ENCODE peak calls at places on chromosomes 1 and 21, in nine cellular contexts. K is activated CD4-positive, alpha-beta T cell treated with anti-CD3 and anti-CD28 coated beads for 36 hours; G is GM23248; C is stimulated activated CD8-positive, alpha-beta memory T cell treated with anti-CD3 and anti-CD28 coated beads, Interleukin-2, amount 100 ng/mL, for 48 hours; Z is GM06990; A is body of pancreas; E is activated CD8-positive, alpha-beta memory T cell treated with anti-CD3 and anti-CD28 coated beads, Interleukin-2, amount 10 ng/mL, durations not matched to agents 7 days and 5 days; I is nucleus accumbens; B is iPS-NIHi11. P is an unnamed sample.

GRCh38 chr1:80989455-80989854 is 811.3 kb upstream of the ADGRL2 start:
- DNase-seq in G (no peak), A (no peak), I (no peak), K (no peak), E (no peak), C (no peak), Z (no peak), B (no peak), P (no peak)

GRCh38 chr1:68431076-68431475 is 18.7 kb downstream of the RPE65 start:
- DNase-seq in A (no peak), K (no peak), C (no peak), B (no peak), E (no peak), Z (no peak), G (no peak), I (no peak), P (no peak)

GRCh38 chr21:38853421-38853919 is 47.7 kb downstream of the ETS2 start:
- DNase-seq in Z (peak), K (no peak), I (no peak), G (peak), A (peak), B (peak), E (no peak), C (no peak), P (peak)

GRCh38 chr1:219324629-219325367 is 151.1 kb downstream of the LYPLAL1 start:
- DNase-seq in Z (peak), I (no peak), B (no peak), E (no peak), K (peak), C (no peak), A (no peak), G (peak), P (peak)

GRCh38 chr1:193658711-193659110 is 472.3 kb upstream of the B3GALT2 start:
- DNase-seq in B (no peak), Z (no peak), K (no peak), I (no peak), A (no peak), E (no peak), C (no peak), G (no peak), P (no peak)

GRCh38 chr1:35939484-35939883 is 8.6 kb downstream of the AGO3 start:
- DNase-seq in B (no peak), G (no peak), A (no peak), K (no peak), E (no peak), I (no peak), C (no peak), Z (no peak), P (no peak)

GRCh38 chr1:221878134-221878533 is 136.2 kb upstream of the DUSP10 start:
- DNase-seq in G (peak), K (no peak), I (no peak), B (no peak), A (no peak), Z (peak), C (no peak), E (no peak), P (peak)

GRCh38 chr1:58508629-58509028 is 37.9 kb downstream of the OMA1 start:
- DNase-seq in E (no peak), A (no peak), K (no peak), Z (no peak), B (no peak), G (no peak), I (no peak), C (no peak), P (no peak)

GRCh38 chr1:94792473-94792875 is 27.7 kb upstream of the SLC44A3 start:
- DNase-seq in C (no peak), Z (peak), B (no peak), K (no peak), I (no peak), G (peak), A (no peak), E (no peak), P (peak)

GRCh38 chr1:64133036-64133435 is 70.4 kb upstream of the UBE2U start:
- DNase-seq in B (no peak), C (no peak), I (no peak), G (peak), E (no peak), Z (no peak), A (no peak), K (no peak), P (peak)

GRCh38 chr1:2050793-2051682 is 827 bp downstream of the PRKCZ start:
- DNase-seq in E (no peak), A (no peak), K (no peak), B (no peak), I (no peak), C (no peak), Z (no peak), G (no peak), P (peak)

GRCh38 chr1:26500488-26501175 is 28.4 kb downstream of the HMGN2 start:
- DNase-seq in G (peak), A (peak), B (peak), I (peak), Z (peak), E (peak), C (peak), K (peak), P (peak)

P was measured in epithelial cell of esophagus.